ENCODE peak calls at places on chromosomes 7 and 10, in five cellular contexts. P is SK-N-SH, J is K562, H is HepG2, V is GM12878. Z is an unnamed sample.

GRCh38 chr10:36671607-36672006 is 453.8 kb upstream of the ANKRD30A start:
- DNase-seq in P (no peak), J (no peak), H (no peak), V (no peak), Z (no peak)

GRCh38 chr7:120060283-120060682 is 212.7 kb upstream of the KCND2 start:
- DNase-seq in P (no peak), J (no peak), H (no peak), V (no peak), Z (no peak)

GRCh38 chr10:110609592-110609991 is 34.5 kb upstream of the RBM20 start:
- DNase-seq in P (peak), J (no peak), H (no peak), V (no peak), Z (peak)

GRCh38 chr7:100613447-100614185 is 1.3 kb downstream of the MOSPD3 start:
- DNase-seq in P (no peak), J (no peak), H (no peak), V (no peak), Z (no peak)

GRCh38 chr10:97320480-97321031 is 1.5 kb downstream of the FRAT1 start:
- DNase-seq in P (peak), J (no peak), H (no peak), V (no peak), Z (no peak)

GRCh38 chr7:42238709-42239395 is 1.8 kb upstream of the GLI3 start:
- DNase-seq in P (no peak), J (no peak), H (no peak), V (no peak), Z (no peak)

GRCh38 chr10:125127110-125127509 is 33.3 kb downstream of the CTBP2 start:
- DNase-seq in P (no peak), J (no peak), H (no peak), V (no peak), Z (no peak)

GRCh38 chr10:44978570-44979280 is at the start of gene DEPP1:
- DNase-seq in P (peak), J (peak), H (peak), V (no peak), Z (peak)

GRCh38 chr10:29056729-29057128 is 232.1 kb upstream of the LYZL1 start:
- DNase-seq in P (peak), J (no peak), H (no peak), V (no peak), Z (no peak)

GRCh38 chr10:13354783-13355182 is 6.7 kb upstream of the SEPHS1 start:
- DNase-seq in P (no peak), J (no peak), H (no peak), V (no peak), Z (no peak)

GRCh38 chr10:13351340-13351915 is 3.3 kb upstream of the SEPHS1 start:
- DNase-seq in P (no peak), J (no peak), H (no peak), V (no peak), Z (no peak)

GRCh38 chr10:13356392-13356791 is 8.3 kb upstream of the SEPHS1 start:
- DNase-seq in P (no peak), J (no peak), H (no peak), V (no peak), Z (no peak)

GRCh38 chr10:13349776-13350274 is 1.7 kb upstream of the SEPHS1 start:
- DNase-seq in P (peak), J (peak), H (no peak), V (no peak), Z (no peak)

GRCh38 chr10:13352519-13352918 is 4.4 kb upstream of the SEPHS1 start:
- DNase-seq in P (no peak), J (no peak), H (peak), V (no peak), Z (no peak)
- TF ChIP-seq CTCF in P (peak), J (peak), H (peak), V (peak), Z (peak)

GRCh38 chr7:130400120-130400572 is 19.9 kb downstream of the CPA1 start:
- DNase-seq in P (no peak), J (no peak), H (no peak), V (no peak), Z (no peak)
- TF ChIP-seq ZBTB33 in P (no peak), J (no peak), H (no peak), V (no peak), Z (no peak)

GRCh38 chr7:47582748-47583740 is 1.1 kb upstream of the TNS3 start:
- DNase-seq in P (no peak), J (no peak), H (no peak), V (no peak), Z (no peak)

GRCh38 chr7:47581442-47581820 is 480 bp downstream of the TNS3 start:
- DNase-seq in P (peak), J (no peak), H (no peak), V (no peak), Z (no peak)

GRCh38 chr7:47580811-47581331 is 1.0 kb downstream of the TNS3 start:
- DNase-seq in P (no peak), J (no peak), H (peak), V (no peak), Z (no peak)

GRCh38 chr7:47580175-47580701 is 1.7 kb downstream of the TNS3 start:
- DNase-seq in P (no peak), J (no peak), H (peak), V (no peak), Z (no peak)

GRCh38 chr7:47581821-47582747 is at the start of gene TNS3:
- DNase-seq in P (peak), J (no peak), H (no peak), V (no peak), Z (no peak)
- TF ChIP-seq CTCF in P (peak), J (no peak), H (peak), V (no peak), Z (no peak)

GRCh38 chr7:30932562-30932961 is 20.9 kb downstream of the AQP1 start:
- DNase-seq in P (peak), J (peak), H (no peak), V (no peak), Z (no peak)

GRCh38 chr7:30931161-30931926 is 19.7 kb downstream of the AQP1 start:
- DNase-seq in P (peak), J (no peak), H (no peak), V (no peak), Z (no peak)

GRCh38 chr7:30931927-30932540 is 20.4 kb downstream of the AQP1 start:
- DNase-seq in P (peak), J (no peak), H (no peak), V (no peak), Z (no peak)

GRCh38 chr7:30929686-30930085 is 18.0 kb downstream of the AQP1 start:
- DNase-seq in P (peak), J (no peak), H (no peak), V (no peak), Z (no peak)

GRCh38 chr7:30930621-30931020 is 19.0 kb downstream of the AQP1 start:
- DNase-seq in P (peak), J (no peak), H (no peak), V (no peak), Z (no peak)
- TF ChIP-seq ZBTB33 in P (no peak), J (no peak), H (no peak), V (no peak), Z (no peak)

DNA sequence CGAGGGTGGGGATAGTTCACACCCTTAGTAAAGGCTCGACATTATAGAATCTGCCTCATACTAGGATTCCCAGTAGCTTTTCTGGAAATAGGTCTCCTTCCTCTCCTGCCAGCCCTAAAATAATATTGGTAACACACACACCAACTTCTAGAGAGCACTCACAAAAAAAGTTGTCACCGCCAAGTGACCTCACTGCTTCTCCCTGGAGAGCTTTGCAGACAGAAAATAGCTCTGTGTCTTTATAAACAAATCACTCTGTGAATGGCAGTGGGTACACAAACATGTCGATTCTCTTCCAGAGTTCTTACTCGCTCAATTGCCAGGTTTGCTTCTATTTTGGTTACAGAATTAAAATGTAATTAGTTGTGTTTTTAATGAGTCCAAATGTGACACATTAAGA is 649.2 kb upstream of the C7orf33 start:
- DNase-seq in P (no peak), J (no peak), H (no peak), V (no peak), Z (no peak)
- TF ChIP-seq CTCF in P (no peak), J (no peak), H (no peak), V (no peak), Z (no peak)

DNA sequence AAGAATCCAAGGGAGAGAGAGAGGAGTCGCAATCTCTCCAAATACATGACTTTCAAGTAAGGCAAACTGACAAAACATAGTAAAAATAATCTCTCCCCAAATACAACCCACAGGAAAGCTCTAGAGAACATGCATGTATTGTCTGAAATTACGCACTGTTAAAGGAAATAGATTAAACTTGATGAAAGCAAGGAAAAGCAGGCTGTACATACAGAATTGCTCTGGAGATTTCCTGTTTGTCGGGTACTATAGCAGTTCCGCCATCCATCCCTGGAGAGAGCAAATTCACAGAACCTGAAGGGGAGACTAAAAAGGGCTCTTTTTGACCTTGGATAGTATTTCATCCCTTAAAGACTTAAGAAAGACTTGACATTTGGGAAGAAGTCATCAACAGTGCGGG is 170.2 kb upstream of the BET1 start:
- DNase-seq in P (no peak), J (no peak), H (no peak), V (no peak), Z (no peak)
- TF ChIP-seq ZBTB33 in P (no peak), J (no peak), H (no peak), V (no peak), Z (no peak)

DNA sequence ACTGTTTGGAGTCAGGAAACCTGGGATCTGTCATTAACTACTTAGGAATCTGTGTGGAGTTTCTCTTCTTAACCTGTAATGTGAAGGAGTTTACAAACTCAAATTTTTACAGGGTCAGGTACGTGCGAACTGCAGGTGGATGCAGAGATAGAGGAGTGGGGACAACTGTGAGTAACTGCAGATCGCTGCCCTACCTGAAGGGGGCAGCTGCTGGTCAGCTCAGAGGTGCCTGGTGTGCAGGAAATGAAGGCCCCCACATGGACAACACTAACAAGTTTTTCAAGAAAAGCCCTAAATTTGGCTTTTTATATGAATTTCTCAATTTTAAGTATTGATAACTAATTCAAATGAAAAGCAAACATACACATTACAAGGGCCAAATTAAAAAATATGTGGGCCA is 380.0 kb downstream of the REEP3 start:
- DNase-seq in P (no peak), J (peak), H (no peak), V (no peak), Z (no peak)
- TF ChIP-seq CTCF in P (peak), J (peak), H (peak), V (peak), Z (peak)

GRCh38 chr7:19413444-19413965 is 268.3 kb upstream of the FERD3L start:
- DNase-seq in P (no peak), J (no peak), H (no peak), V (no peak), Z (no peak)
- TF ChIP-seq ZBTB33 in P (no peak), J (no peak), H (no peak), V (no peak), Z (no peak)

DNA sequence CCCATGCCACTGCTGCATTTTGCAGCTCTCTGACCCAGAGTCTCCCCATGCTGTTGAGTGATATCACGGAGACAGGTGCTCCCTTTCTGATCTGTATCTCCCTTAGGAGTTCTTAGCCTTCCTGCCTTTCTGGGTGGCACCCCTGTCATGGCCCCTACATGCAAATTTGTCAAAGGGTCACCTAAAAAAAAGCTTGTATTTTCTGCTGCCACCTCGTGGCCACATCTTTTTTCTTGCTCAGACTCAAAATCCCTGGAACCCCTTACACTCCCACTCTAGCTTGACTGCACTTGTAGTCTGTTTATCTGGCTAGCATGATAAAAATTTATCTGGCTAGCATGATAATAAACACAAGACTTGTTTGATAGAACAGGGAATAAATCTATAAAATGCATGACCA is 809.1 kb downstream of the SORCS1 start:
- DNase-seq in P (peak), J (no peak), H (no peak), V (no peak), Z (no peak)
- TF ChIP-seq CTCF in P (peak), J (no peak), H (no peak), V (peak), Z (no peak)

Z was measured in HCT116.